ENCODE peak calls at places on chromosomes 3 and 15, in seven cellular contexts. One of them, this sample, is unnamed.

GRCh38 chr15:50819344-50819743 is 53.8 kb upstream of the SPPL2A start:
- DNase-seq in AG10803: no peak
- DNase-seq in BJ: no peak
- DNase-seq in choroid plexus epithelial cell: peak; percentile 7
- DNase-seq in HepG2: no peak
- DNase-seq in brain microvascular endothelial cell: no peak
- DNase-seq in heart left ventricle: no peak
- DNase-seq in this sample: no peak

GRCh38 chr15:65110676-65111292 is 4.2 kb downstream of the UBAP1L start:
- DNase-seq in AG10803: no peak
- DNase-seq in BJ: no peak
- DNase-seq in choroid plexus epithelial cell: peak; percentile 62
- DNase-seq in HepG2: no peak
- DNase-seq in brain microvascular endothelial cell: peak; percentile 79
- DNase-seq in heart left ventricle: no peak
- DNase-seq in this sample: no peak

GRCh38 chr3:59759298-59760169 is 709.7 kb upstream of the CFAP20DC start:
- DNase-seq in AG10803: peak; percentile 41
- DNase-seq in BJ: no peak
- DNase-seq in choroid plexus epithelial cell: no peak
- DNase-seq in HepG2: peak; percentile 9
- DNase-seq in brain microvascular endothelial cell: no peak
- DNase-seq in heart left ventricle: no peak
- DNase-seq in this sample: peak; percentile 32

GRCh38 chr15:98174286-98174685 is 213.8 kb downstream of the ARRDC4 start:
- DNase-seq in AG10803: peak; percentile 37
- DNase-seq in BJ: no peak
- DNase-seq in choroid plexus epithelial cell: no peak
- DNase-seq in HepG2: no peak
- DNase-seq in brain microvascular endothelial cell: no peak
- DNase-seq in heart left ventricle: no peak
- DNase-seq in this sample: peak; percentile 33

GRCh38 chr15:74458473-74458872 is 2.5 kb downstream of the UBL7 start:
- DNase-seq in AG10803: no peak
- DNase-seq in BJ: no peak
- DNase-seq in choroid plexus epithelial cell: no peak
- DNase-seq in HepG2: peak; percentile 54
- DNase-seq in brain microvascular endothelial cell: no peak
- DNase-seq in heart left ventricle: no peak
- DNase-seq in this sample: no peak

GRCh38 chr3:101310580-101311375 is 9.6 kb downstream of the IMPG2 start:
- DNase-seq in AG10803: peak; percentile 70
- DNase-seq in BJ: peak; percentile 37
- DNase-seq in choroid plexus epithelial cell: peak; percentile 38
- DNase-seq in HepG2: no peak
- DNase-seq in brain microvascular endothelial cell: peak; percentile 20
- DNase-seq in heart left ventricle: no peak
- DNase-seq in this sample: peak; percentile 14

GRCh38 chr3:48128779-48129178 is 59.4 kb downstream of the CDC25A start:
- DNase-seq in AG10803: no peak
- DNase-seq in BJ: no peak
- DNase-seq in choroid plexus epithelial cell: no peak
- DNase-seq in HepG2: no peak
- DNase-seq in brain microvascular endothelial cell: no peak
- DNase-seq in heart left ventricle: no peak
- DNase-seq in this sample: no peak

GRCh38 chr3:189139631-189140030 is 32.1 kb upstream of the TPRG1 start:
- DNase-seq in AG10803: no peak
- DNase-seq in BJ: no peak
- DNase-seq in choroid plexus epithelial cell: no peak
- DNase-seq in HepG2: no peak
- DNase-seq in brain microvascular endothelial cell: no peak
- DNase-seq in heart left ventricle: no peak
- DNase-seq in this sample: no peak

GRCh38 chr3:12545473-12545791 is at the start of gene MKRN2OS:
- DNase-seq in AG10803: no peak
- DNase-seq in BJ: no peak
- DNase-seq in choroid plexus epithelial cell: no peak
- DNase-seq in HepG2: no peak
- DNase-seq in brain microvascular endothelial cell: no peak
- DNase-seq in heart left ventricle: no peak
- DNase-seq in this sample: peak; percentile 86

GRCh38 chr15:42832577-42832976 is 88.0 kb downstream of the TTBK2 start:
- DNase-seq in AG10803: peak; percentile 78
- DNase-seq in BJ: peak; percentile 33
- DNase-seq in choroid plexus epithelial cell: peak; percentile 87
- DNase-seq in HepG2: no peak
- DNase-seq in brain microvascular endothelial cell: peak; percentile 88
- DNase-seq in heart left ventricle: no peak
- DNase-seq in this sample: peak; percentile 93

GRCh38 chr3:184336484-184337230 is 743 bp upstream of the FAM131A start:
- DNase-seq in AG10803: peak; percentile 70
- DNase-seq in BJ: no peak
- DNase-seq in choroid plexus epithelial cell: peak; percentile 69
- DNase-seq in HepG2: peak; percentile 62
- DNase-seq in brain microvascular endothelial cell: no peak
- DNase-seq in heart left ventricle: peak; percentile 58
- DNase-seq in this sample: peak; percentile 64

GRCh38 chr3:159762238-159762637 is 226.4 kb upstream of the IL12A start:
- DNase-seq in AG10803: peak; percentile 83
- DNase-seq in BJ: no peak
- DNase-seq in choroid plexus epithelial cell: no peak
- DNase-seq in HepG2: no peak
- DNase-seq in brain microvascular endothelial cell: no peak
- DNase-seq in heart left ventricle: no peak
- DNase-seq in this sample: peak; percentile 58

GRCh38 chr15:60358935-60359672 is 38.7 kb downstream of the ANXA2 start:
- DNase-seq in AG10803: peak; percentile 66
- DNase-seq in BJ: no peak
- DNase-seq in choroid plexus epithelial cell: peak; percentile 93
- DNase-seq in HepG2: no peak
- DNase-seq in brain microvascular endothelial cell: peak; percentile 74
- DNase-seq in heart left ventricle: no peak
- DNase-seq in this sample: no peak

GRCh38 chr3:141529256-141530132 is 42.7 kb downstream of the RASA2 start:
- DNase-seq in AG10803: no peak
- DNase-seq in BJ: no peak
- DNase-seq in choroid plexus epithelial cell: no peak
- DNase-seq in HepG2: no peak
- DNase-seq in brain microvascular endothelial cell: no peak
- DNase-seq in heart left ventricle: no peak
- DNase-seq in this sample: peak; percentile 26

GRCh38 chr15:81080946-81081345 is 53.1 kb upstream of the CFAP161 start:
- DNase-seq in AG10803: no peak
- DNase-seq in BJ: no peak
- DNase-seq in choroid plexus epithelial cell: no peak
- DNase-seq in HepG2: no peak
- DNase-seq in brain microvascular endothelial cell: no peak
- DNase-seq in heart left ventricle: no peak
- DNase-seq in this sample: no peak

GRCh38 chr15:98721166-98721565 is 72.8 kb downstream of the IGF1R start:
- DNase-seq in AG10803: no peak
- DNase-seq in BJ: no peak
- DNase-seq in choroid plexus epithelial cell: no peak
- DNase-seq in HepG2: no peak
- DNase-seq in brain microvascular endothelial cell: no peak
- DNase-seq in heart left ventricle: no peak
- DNase-seq in this sample: no peak

GRCh38 chr15:34616613-34617012 is 33.2 kb upstream of the GOLGA8B start:
- DNase-seq in AG10803: peak; percentile 37
- DNase-seq in BJ: no peak
- DNase-seq in choroid plexus epithelial cell: peak; percentile 87
- DNase-seq in HepG2: peak; percentile 9
- DNase-seq in brain microvascular endothelial cell: peak; percentile 62
- DNase-seq in heart left ventricle: no peak
- DNase-seq in this sample: peak; percentile 62

GRCh38 chr15:26773485-26773877 is 615 bp upstream of the GABRB3 start:
- DNase-seq in AG10803: no peak
- DNase-seq in BJ: no peak
- DNase-seq in choroid plexus epithelial cell: no peak
- DNase-seq in HepG2: no peak
- DNase-seq in brain microvascular endothelial cell: no peak
- DNase-seq in heart left ventricle: no peak
- DNase-seq in this sample: no peak

GRCh38 chr3:65669163-65669875 is 369.4 kb downstream of the MAGI1 start:
- DNase-seq in AG10803: peak; percentile 61
- DNase-seq in BJ: no peak
- DNase-seq in choroid plexus epithelial cell: peak; percentile 91
- DNase-seq in HepG2: peak; percentile 81
- DNase-seq in brain microvascular endothelial cell: peak; percentile 40
- DNase-seq in heart left ventricle: no peak
- DNase-seq in this sample: peak; percentile 82

GRCh38 chr3:109643590-109643989 is 306.2 kb upstream of the DPPA4 start:
- DNase-seq in AG10803: peak; percentile 25
- DNase-seq in BJ: no peak
- DNase-seq in choroid plexus epithelial cell: peak; percentile 18
- DNase-seq in HepG2: peak; percentile 4
- DNase-seq in brain microvascular endothelial cell: peak; percentile 78
- DNase-seq in heart left ventricle: no peak
- DNase-seq in this sample: peak; percentile 64

GRCh38 chr3:161389445-161390036 is 18.2 kb upstream of the SPTSSB start:
- DNase-seq in AG10803: no peak
- DNase-seq in BJ: no peak
- DNase-seq in choroid plexus epithelial cell: no peak
- DNase-seq in HepG2: no peak
- DNase-seq in brain microvascular endothelial cell: no peak
- DNase-seq in heart left ventricle: no peak
- DNase-seq in this sample: no peak

GRCh38 chr3:35867782-35868181 is 228.5 kb downstream of the ARPP21 start:
- DNase-seq in AG10803: no peak
- DNase-seq in BJ: no peak
- DNase-seq in choroid plexus epithelial cell: no peak
- DNase-seq in HepG2: no peak
- DNase-seq in brain microvascular endothelial cell: no peak
- DNase-seq in heart left ventricle: no peak
- DNase-seq in this sample: no peak

GRCh38 chr3:72950801-72951200 is 45.8 kb upstream of the PPP4R2 start:
- DNase-seq in AG10803: no peak
- DNase-seq in BJ: no peak
- DNase-seq in choroid plexus epithelial cell: no peak
- DNase-seq in HepG2: peak; percentile 68
- DNase-seq in brain microvascular endothelial cell: no peak
- DNase-seq in heart left ventricle: no peak
- DNase-seq in this sample: no peak

GRCh38 chr3:192827208-192827607 is 90.4 kb downstream of the MB21D2 start:
- DNase-seq in AG10803: peak; percentile 39
- DNase-seq in BJ: no peak
- DNase-seq in choroid plexus epithelial cell: no peak
- DNase-seq in HepG2: no peak
- DNase-seq in brain microvascular endothelial cell: no peak
- DNase-seq in heart left ventricle: peak; percentile 52
- DNase-seq in this sample: no peak

GRCh38 chr3:188584162-188584529 is 430.2 kb downstream of the LPP start:
- DNase-seq in AG10803: peak; percentile 66
- DNase-seq in BJ: no peak
- DNase-seq in choroid plexus epithelial cell: peak; percentile 81
- DNase-seq in HepG2: no peak
- DNase-seq in brain microvascular endothelial cell: peak; percentile 54
- DNase-seq in heart left ventricle: no peak
- DNase-seq in this sample: peak; percentile 78

GRCh38 chr3:112074616-112075497 is 11.3 kb upstream of the C3orf52 start:
- DNase-seq in AG10803: peak; percentile 80
- DNase-seq in BJ: peak; percentile 85
- DNase-seq in choroid plexus epithelial cell: peak; percentile 97
- DNase-seq in HepG2: peak; percentile 82
- DNase-seq in brain microvascular endothelial cell: peak; percentile 96
- DNase-seq in heart left ventricle: no peak
- DNase-seq in this sample: peak; percentile 94

GRCh38 chr3:173745952-173746682 is 348.6 kb downstream of the NLGN1 start:
- DNase-seq in AG10803: peak; percentile 30
- DNase-seq in BJ: no peak
- DNase-seq in choroid plexus epithelial cell: no peak
- DNase-seq in HepG2: no peak
- DNase-seq in brain microvascular endothelial cell: peak; percentile 82
- DNase-seq in heart left ventricle: no peak
- DNase-seq in this sample: peak; percentile 54

GRCh38 chr3:172125963-172126403 is 86.6 kb downstream of the FNDC3B start:
- DNase-seq in AG10803: peak; percentile 82
- DNase-seq in BJ: peak; percentile 83
- DNase-seq in choroid plexus epithelial cell: peak; percentile 61
- DNase-seq in HepG2: no peak
- DNase-seq in brain microvascular endothelial cell: peak; percentile 49
- DNase-seq in heart left ventricle: peak; percentile 75
- DNase-seq in this sample: no peak

GRCh38 chr3:158085358-158085757 is 20.9 kb downstream of the SHOX2 start:
- DNase-seq in AG10803: no peak
- DNase-seq in BJ: no peak
- DNase-seq in choroid plexus epithelial cell: no peak
- DNase-seq in HepG2: no peak
- DNase-seq in brain microvascular endothelial cell: no peak
- DNase-seq in heart left ventricle: no peak
- DNase-seq in this sample: no peak

GRCh38 chr3:138331143-138331894 is 1.7 kb upstream of the NME9 start:
- DNase-seq in AG10803: peak; percentile 45
- DNase-seq in BJ: no peak
- DNase-seq in choroid plexus epithelial cell: peak; percentile 67
- DNase-seq in HepG2: no peak
- DNase-seq in brain microvascular endothelial cell: peak; percentile 9
- DNase-seq in heart left ventricle: no peak
- DNase-seq in this sample: no peak
- TF ChIP-seq CTCF in AG10803: peak; percentile 53
- TF ChIP-seq CTCF in BJ: peak; percentile 41
- TF ChIP-seq CTCF in choroid plexus epithelial cell: peak; percentile 53
- TF ChIP-seq CTCF in HepG2: no peak
- TF ChIP-seq CTCF in brain microvascular endothelial cell: peak; percentile 55
- TF ChIP-seq CTCF in heart left ventricle: no peak
- TF ChIP-seq CTCF in this sample: peak; percentile 3

GRCh38 chr3:5226783-5227182 is 39.3 kb downstream of the EDEM1 start:
- DNase-seq in AG10803: peak; percentile 55
- DNase-seq in BJ: no peak
- DNase-seq in choroid plexus epithelial cell: peak; percentile 64
- DNase-seq in HepG2: peak; percentile 5
- DNase-seq in brain microvascular endothelial cell: no peak
- DNase-seq in heart left ventricle: no peak
- DNase-seq in this sample: peak; percentile 13
- TF ChIP-seq CTCF in AG10803: peak; percentile 78
- TF ChIP-seq CTCF in BJ: peak; percentile 48
- TF ChIP-seq CTCF in choroid plexus epithelial cell: peak; percentile 58
- TF ChIP-seq CTCF in HepG2: peak; percentile 53
- TF ChIP-seq CTCF in brain microvascular endothelial cell: peak; percentile 42
- TF ChIP-seq CTCF in heart left ventricle: peak; percentile 42
- TF ChIP-seq CTCF in this sample: no peak

DNA sequence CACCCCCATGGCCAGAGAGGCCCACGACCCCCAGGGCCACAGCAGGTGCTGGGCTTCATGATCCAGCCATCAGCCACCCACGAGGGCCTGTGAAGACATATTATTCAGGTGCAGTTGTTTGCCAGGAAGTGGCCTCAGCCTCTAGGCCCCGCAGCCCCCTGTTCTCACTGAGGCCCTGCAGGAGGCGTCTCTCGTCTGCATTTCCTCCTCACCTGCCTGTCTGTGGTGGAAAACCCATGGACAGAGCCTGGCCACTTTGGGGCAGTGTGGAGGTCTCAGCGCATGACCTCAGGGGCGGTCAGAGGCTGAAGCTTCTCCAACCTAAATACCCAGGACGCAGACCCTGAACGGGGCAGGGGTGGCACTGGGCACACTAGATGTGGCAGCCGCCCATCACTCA is 18.6 kb downstream of the UROC1 start:
- DNase-seq in AG10803: no peak
- DNase-seq in BJ: no peak
- DNase-seq in choroid plexus epithelial cell: no peak
- DNase-seq in HepG2: peak; percentile 53
- DNase-seq in brain microvascular endothelial cell: no peak
- DNase-seq in heart left ventricle: no peak
- DNase-seq in this sample: no peak
- TF ChIP-seq CTCF in AG10803: no peak
- TF ChIP-seq CTCF in BJ: no peak
- TF ChIP-seq CTCF in choroid plexus epithelial cell: no peak
- TF ChIP-seq CTCF in HepG2: peak; percentile 87
- TF ChIP-seq CTCF in brain microvascular endothelial cell: no peak
- TF ChIP-seq CTCF in heart left ventricle: no peak
- TF ChIP-seq CTCF in this sample: no peak

GRCh38 chr3:150117076-150117475 is 146.4 kb upstream of the PFN2 start:
- DNase-seq in AG10803: peak; percentile 50
- DNase-seq in BJ: no peak
- DNase-seq in choroid plexus epithelial cell: no peak
- DNase-seq in HepG2: no peak
- DNase-seq in brain microvascular endothelial cell: no peak
- DNase-seq in heart left ventricle: no peak
- DNase-seq in this sample: no peak
- TF ChIP-seq CTCF in AG10803: no peak
- TF ChIP-seq CTCF in BJ: no peak
- TF ChIP-seq CTCF in choroid plexus epithelial cell: no peak
- TF ChIP-seq CTCF in HepG2: no peak
- TF ChIP-seq CTCF in brain microvascular endothelial cell: no peak
- TF ChIP-seq CTCF in heart left ventricle: no peak
- TF ChIP-seq CTCF in this sample: no peak